ENCODE peak calls at places on chromosomes 16 and 17, in nine cellular contexts. B, W, T, K, F, R, Q, J and X are unnamed samples.

GRCh38 chr16:14097182-14097951 is 26.2 kb downstream of the MRTFB start:
- DNase-seq in B (no peak), W (no peak), T (peak; percentile 71), K (peak; percentile 60), F (no peak), R (peak; percentile 93), Q (no peak), J (no peak), X (peak; percentile 95)

GRCh38 chr17:76076765-76077581 is 2.0 kb upstream of the ZACN start:
- DNase-seq in B (no peak), W (no peak), T (no peak), K (no peak), F (peak; percentile 60), R (no peak), Q (no peak), J (peak; percentile 67), X (no peak)

GRCh38 chr17:49401971-49402491 is 12.7 kb downstream of the PHB1 start:
- DNase-seq in B (no peak), W (no peak), T (no peak), K (no peak), F (no peak), R (no peak), Q (no peak), J (no peak), X (no peak)

GRCh38 chr17:79811036-79811887 is 14.4 kb upstream of the CBX8 start:
- DNase-seq in B (no peak), W (no peak), T (peak; percentile 55), K (no peak), F (no peak), R (peak; percentile 68), Q (no peak), J (no peak), X (no peak)

GRCh38 chr17:40310882-40311391 is 2.0 kb downstream of the RARA start:
- DNase-seq in B (no peak), W (no peak), T (peak; percentile 26), K (peak; percentile 78), F (no peak), R (no peak), Q (no peak), J (peak; percentile 73), X (no peak)

GRCh38 chr16:69870761-69871160 is 80.4 kb upstream of the CLEC18A start:
- DNase-seq in B (peak; percentile 29), W (no peak), T (no peak), K (no peak), F (no peak), R (no peak), Q (no peak), J (no peak), X (peak; percentile 58)

GRCh38 chr17:60383379-60383778 is 8.6 kb downstream of the USP32 start:
- DNase-seq in B (no peak), W (no peak), T (no peak), K (no peak), F (no peak), R (no peak), Q (no peak), J (no peak), X (no peak)

GRCh38 chr17:7992516-7992915 is 9.9 kb upstream of the GUCY2D start:
- DNase-seq in B (peak; percentile 50), W (no peak), T (no peak), K (no peak), F (peak; percentile 5), R (peak; percentile 77), Q (peak; percentile 62), J (no peak), X (peak; percentile 99)

GRCh38 chr17:20721151-20721550 is 141.6 kb downstream of the CDRT15L2 start:
- DNase-seq in B (peak; percentile 6), W (no peak), T (no peak), K (no peak), F (no peak), R (peak; percentile 7), Q (no peak), J (no peak), X (peak; percentile 21)

GRCh38 chr17:80029235-80029974 is 6.3 kb downstream of the TBC1D16 start:
- DNase-seq in B (peak; percentile 82), W (peak; percentile 95), T (peak; percentile 95), K (peak; percentile 66), F (peak; percentile 95), R (peak; percentile 96), Q (no peak), J (peak; percentile 93), X (peak; percentile 20)

DNA sequence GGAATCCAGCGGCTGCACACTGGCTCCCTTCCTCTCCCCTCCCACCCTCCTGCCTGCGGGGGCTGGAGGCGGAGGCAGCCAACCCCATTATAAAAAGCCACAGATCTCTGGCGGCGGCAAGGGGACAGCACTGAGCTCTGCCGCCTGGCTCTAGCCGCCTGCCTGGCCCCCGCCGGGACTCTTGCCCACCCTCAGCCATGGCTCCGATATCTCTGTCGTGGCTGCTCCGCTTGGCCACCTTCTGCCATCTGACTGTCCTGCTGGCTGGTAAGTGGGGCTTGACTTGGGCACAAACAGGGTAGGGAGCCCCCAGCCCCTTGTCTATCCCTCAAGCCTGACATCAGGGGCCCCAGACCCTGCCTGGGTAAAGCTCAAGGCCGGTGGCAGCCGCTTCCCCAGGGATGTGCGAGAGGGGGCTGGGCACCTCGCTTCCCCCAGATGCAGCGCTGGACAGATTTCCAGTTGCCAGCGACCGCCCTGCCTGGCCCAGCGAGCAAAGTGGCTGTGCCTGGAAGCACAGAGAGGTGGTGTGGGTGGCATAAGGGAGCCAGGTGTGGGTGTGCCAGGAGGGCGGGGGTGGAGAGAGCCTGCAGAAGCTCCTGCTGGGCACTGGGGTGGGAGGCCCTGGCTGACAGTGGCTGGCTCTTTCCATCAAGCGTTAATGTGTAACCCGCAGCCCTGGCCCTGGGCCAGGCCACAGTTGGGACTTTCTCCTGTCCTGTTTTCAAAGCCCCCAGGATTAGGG is at the start of gene CX3CL1:
- DNase-seq in B (peak; percentile 50), W (no peak), T (peak; percentile 77), K (peak; percentile 43), F (peak; percentile 96), R (no peak), Q (peak; percentile 54), J (peak; percentile 95), X (peak; percentile 29)
- TF ChIP-seq CTCF in B (peak; percentile 8), W (no peak), T (no peak), K (no peak), F (peak; percentile 38), R (no peak), Q (peak; percentile 31), J (peak; percentile 21), X (no peak)

DNA sequence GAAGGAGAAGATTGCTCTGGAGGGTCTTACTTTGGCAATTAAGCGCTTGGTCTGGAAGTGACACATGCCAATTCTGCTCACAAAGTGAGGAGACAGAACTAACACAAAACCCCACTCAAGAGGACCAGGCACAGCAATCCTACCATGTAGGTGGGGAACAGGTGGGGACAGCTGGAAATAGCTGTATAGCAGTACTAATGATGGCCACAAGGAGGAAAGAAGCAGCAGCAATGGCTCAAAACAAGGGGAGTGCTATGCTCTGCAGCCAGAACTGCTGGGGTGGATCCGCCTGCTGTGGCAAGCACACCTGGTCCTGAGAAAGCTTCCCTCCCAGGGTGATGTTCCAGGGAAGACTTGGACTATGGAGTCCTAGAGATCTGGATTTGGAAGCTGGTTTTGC is 17.0 kb upstream of the TMEM132E start:
- DNase-seq in B (no peak), W (no peak), T (no peak), K (no peak), F (no peak), R (no peak), Q (no peak), J (no peak), X (peak; percentile 10)
- TF ChIP-seq CTCF in B (peak; percentile 30), W (peak; percentile 18), T (no peak), K (no peak), F (peak; percentile 19), R (peak; percentile 25), Q (peak; percentile 18), J (peak; percentile 18), X (no peak)

GRCh38 chr17:71203953-71204352 is 916.9 kb upstream of the SOX9 start:
- DNase-seq in B (no peak), W (peak; percentile 16), T (no peak), K (no peak), F (no peak), R (peak; percentile 34), Q (no peak), J (no peak), X (peak; percentile 70)

GRCh38 chr17:71200597-71200996 is 920.2 kb upstream of the SOX9 start:
- DNase-seq in B (no peak), W (no peak), T (no peak), K (no peak), F (no peak), R (no peak), Q (no peak), J (no peak), X (no peak)

GRCh38 chr17:71202449-71202848 is 918.4 kb upstream of the SOX9 start:
- DNase-seq in B (no peak), W (no peak), T (no peak), K (no peak), F (no peak), R (no peak), Q (no peak), J (no peak), X (peak; percentile 29)

GRCh38 chr17:71201639-71202038 is 919.2 kb upstream of the SOX9 start:
- DNase-seq in B (no peak), W (no peak), T (no peak), K (no peak), F (no peak), R (no peak), Q (no peak), J (no peak), X (no peak)
- TF ChIP-seq CTCF in B (no peak), W (no peak), T (no peak), K (no peak), F (no peak), R (no peak), Q (no peak), J (no peak), X (no peak)

DNA sequence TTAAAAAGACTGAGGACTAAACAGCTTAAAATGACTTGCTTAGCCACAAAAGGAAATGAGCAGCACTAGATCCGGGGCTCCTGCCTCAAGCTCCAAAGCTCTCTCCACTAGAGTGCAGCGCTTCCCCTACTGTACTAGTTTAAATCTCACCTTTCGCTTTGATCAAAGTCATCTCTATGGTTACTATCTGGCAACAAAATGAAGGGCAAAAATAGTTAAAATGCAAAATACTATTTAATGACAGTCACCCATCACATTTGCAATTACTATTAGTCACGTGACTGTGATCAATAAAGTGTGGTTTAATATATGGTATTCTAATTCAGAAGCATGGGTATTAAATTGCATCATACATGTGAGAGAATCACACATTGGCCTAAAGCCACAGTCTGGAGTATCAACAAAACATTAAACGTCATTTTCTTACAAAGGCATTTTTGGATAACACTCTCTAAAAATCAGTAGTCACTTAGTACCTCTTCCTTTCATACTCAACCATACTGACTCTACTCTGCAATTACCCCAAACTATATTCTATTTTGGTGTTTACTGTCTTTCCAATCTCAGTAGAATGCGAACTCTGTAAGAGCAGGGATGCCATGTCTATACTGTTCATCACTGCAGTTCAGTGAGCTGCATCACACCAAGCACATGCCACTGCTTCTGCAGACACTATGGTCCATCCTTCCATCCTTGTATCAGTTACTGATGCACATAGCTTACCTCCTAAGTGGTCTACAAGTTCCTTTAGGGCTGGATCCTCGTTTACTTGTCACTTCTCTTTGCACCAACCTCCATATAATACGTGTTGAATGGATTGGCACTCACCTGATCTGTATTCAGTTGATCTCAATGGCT is 6.2 kb downstream of the PSMD12 start:
- DNase-seq in B (peak; percentile 49), W (peak; percentile 45), T (no peak), K (no peak), F (no peak), R (peak; percentile 55), Q (no peak), J (no peak), X (no peak)
- TF ChIP-seq CTCF in B (peak; percentile 45), W (peak; percentile 30), T (no peak), K (no peak), F (no peak), R (peak; percentile 77), Q (peak; percentile 50), J (no peak), X (peak; percentile 29)